ENCODE peak calls at places on chromosomes 12 and 14, in eight cellular contexts. H is hepatic stellate cell; W is stimulated activated CD4-positive, alpha-beta T cell treated with anti-CD3 and anti-CD28 coated beads, Interleukin-1b, Interleukin-23, amount 100 ng/mL, for 1 hour; R is lower leg skin; M is spleen; P is stimulated activated CD8-positive, alpha-beta memory T cell treated with anti-CD3 and anti-CD28 coated beads, Interleukin-7, amount 100 ng/mL, for 1 hour; F is tibial nerve; O is activated T-cell treated with anti-CD3 and anti-CD28 coated beads for 1 hour. Y is an unnamed sample.

GRCh38 chr12:124919646-124920352 is 5.3 kb upstream of the UBC start:
- DNase-seq in W (no peak), F (no peak), H (no peak), P (no peak), O (no peak), R (no peak), M (peak; percentile 73), Y (no peak)

GRCh38 chr12:60052483-60052882 is 456.7 kb downstream of the SLC16A7 start:
- DNase-seq in P (no peak), H (peak; percentile 4), M (no peak), W (no peak), F (no peak), R (no peak), O (no peak), Y (no peak)

GRCh38 chr14:72782817-72783216 is 111.1 kb downstream of the DPF3 start:
- DNase-seq in H (no peak), O (no peak), M (no peak), R (peak; percentile 74), W (no peak), P (no peak), F (no peak), Y (no peak)

GRCh38 chr14:49193365-49194050 is 392.7 kb downstream of the RPS29 start:
- DNase-seq in P (no peak), R (no peak), F (no peak), W (no peak), M (no peak), O (no peak), H (no peak), Y (no peak)

GRCh38 chr14:101114726-101115481 is 211.4 kb upstream of the RTL1 start:
- DNase-seq in R (peak; percentile 82), P (no peak), O (no peak), F (no peak), M (no peak), W (no peak), H (no peak), Y (no peak)

GRCh38 chr12:124491856-124492420 is 75.5 kb downstream of the NCOR2 start:
- DNase-seq in F (no peak), M (no peak), R (no peak), H (no peak), O (no peak), W (no peak), P (no peak), Y (no peak)

GRCh38 chr14:81031488-81031887 is 76.1 kb downstream of the TSHR start:
- DNase-seq in O (no peak), M (no peak), P (no peak), R (no peak), F (no peak), H (no peak), W (no peak), Y (no peak)

GRCh38 chr14:37595809-37596595 is 573 bp downstream of the TTC6 start:
- DNase-seq in W (peak; percentile 46), H (no peak), F (no peak), O (no peak), M (no peak), R (no peak), P (no peak), Y (peak; percentile 87)

GRCh38 chr14:22339277-22339676 is 249.7 kb downstream of the DAD1 start:
- DNase-seq in H (peak; percentile 6), F (peak; percentile 81), R (peak; percentile 89), M (no peak), W (no peak), P (no peak), O (no peak), Y (peak; percentile 52)

GRCh38 chr12:19404232-19404880 is 34.9 kb upstream of the AEBP2 start:
- DNase-seq in F (no peak), P (no peak), H (no peak), R (no peak), O (no peak), M (peak; percentile 73), W (no peak), Y (no peak)

GRCh38 chr12:116631619-116632018 is 72.4 kb downstream of the MAP1LC3B2 start:
- DNase-seq in F (no peak), W (no peak), O (no peak), M (no peak), H (no peak), P (no peak), R (no peak), Y (no peak)

GRCh38 chr14:25868521-25869314 is 729.1 kb downstream of the NOVA1 start:
- DNase-seq in W (no peak), H (no peak), F (no peak), O (no peak), P (no peak), R (no peak), M (no peak), Y (no peak)

GRCh38 chr14:91138511-91139359 is 24.9 kb downstream of the DGLUCY start:
- DNase-seq in H (no peak), W (peak; percentile 19), O (no peak), F (no peak), P (no peak), R (no peak), M (peak; percentile 28), Y (peak; percentile 62)

GRCh38 chr14:71300474-71301359 is 393.5 kb downstream of the PCNX1 start:
- DNase-seq in M (no peak), R (no peak), H (no peak), O (no peak), F (no peak), P (no peak), W (no peak), Y (peak; percentile 38)

Y was measured in osteoblast.